ENCODE peak calls at places on chromosomes 5 and 9, in seven cellular contexts. U is osteoblast, O is heart right ventricle, T is trophoblast cell, C is breast epithelium, G is HepG2, S is right cardiac atrium. P is an unnamed sample.

GRCh38 chr9:134386951-134387831 is 60.9 kb downstream of the RXRA start:
- DNase-seq in U (no peak), O (no peak), T (no peak), C (peak; percentile 64), G (no peak), S (no peak), P (no peak)

GRCh38 chr5:133934822-133935793 is 33.3 kb downstream of the C5orf15 start:
- DNase-seq in U (no peak), O (no peak), T (no peak), C (no peak), G (no peak), S (no peak), P (no peak)

GRCh38 chr9:120366646-120367019 is 213.3 kb downstream of the CDK5RAP2 start:
- DNase-seq in U (peak; percentile 93), O (no peak), T (peak; percentile 55), C (no peak), G (peak; percentile 88), S (no peak), P (no peak)

GRCh38 chr9:35771524-35771923 is 17.4 kb upstream of the MSMP start:
- DNase-seq in U (no peak), O (no peak), T (no peak), C (no peak), G (peak; percentile 64), S (no peak), P (peak; percentile 53)

GRCh38 chr5:180816608-180817534 is 14.3 kb upstream of the MGAT1 start:
- DNase-seq in U (no peak), O (peak; percentile 64), T (peak; percentile 26), C (no peak), G (no peak), S (peak; percentile 84), P (peak; percentile 87)

GRCh38 chr9:132288371-132288770 is 66.4 kb downstream of the SETX start:
- DNase-seq in U (no peak), O (no peak), T (no peak), C (no peak), G (no peak), S (no peak), P (no peak)

GRCh38 chr5:158914008-158914407 is 185.7 kb downstream of the EBF1 start:
- DNase-seq in U (no peak), O (no peak), T (no peak), C (no peak), G (no peak), S (no peak), P (no peak)

GRCh38 chr9:16679327-16679821 is 191.1 kb downstream of the BNC2 start:
- DNase-seq in U (no peak), O (no peak), T (no peak), C (no peak), G (no peak), S (no peak), P (no peak)

GRCh38 chr5:32283539-32284377 is 29.0 kb downstream of the MTMR12 start:
- DNase-seq in U (peak; percentile 56), O (no peak), T (peak; percentile 52), C (no peak), G (no peak), S (no peak), P (no peak)

GRCh38 chr5:14584848-14585247 is 3.3 kb downstream of the OTULINL start:
- DNase-seq in U (no peak), O (no peak), T (no peak), C (no peak), G (no peak), S (no peak), P (no peak)

GRCh38 chr5:90844931-90845330 is 286.3 kb downstream of the ADGRV1 start:
- DNase-seq in U (peak; percentile 13), O (no peak), T (no peak), C (no peak), G (no peak), S (no peak), P (no peak)

DNA sequence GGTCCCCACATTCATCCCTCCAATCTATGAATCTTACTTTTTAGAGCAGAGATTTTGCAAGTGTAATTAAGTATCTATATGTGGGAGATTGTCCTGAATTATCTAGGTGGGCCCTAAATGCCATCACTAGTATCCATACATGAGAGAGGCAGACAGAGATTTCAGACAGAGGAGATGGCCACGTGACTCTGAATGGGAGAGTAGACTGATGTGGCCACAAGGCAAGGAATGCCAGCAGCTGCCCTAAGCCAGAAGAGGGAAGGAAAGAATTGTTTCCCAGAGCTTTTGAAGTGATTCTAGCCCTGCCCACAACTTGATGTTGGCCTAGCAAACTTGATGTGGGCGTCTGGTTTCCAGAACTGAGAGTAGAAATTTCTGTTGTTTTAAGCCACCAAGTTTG is 90.1 kb upstream of the PCAT7 start:
- DNase-seq in U (no peak), O (no peak), T (peak; percentile 9), C (no peak), G (no peak), S (no peak), P (no peak)
- H3K9me3 ChIP-seq in U (no peaks in the 10 kb centered on the region), O (peaks cover 4% of the 10 kb centered on the region), T (no peaks in the 10 kb centered on the region), C (peaks cover 31% of the 10 kb centered on the region), G (peaks cover 7% of the 10 kb centered on the region), S (peaks cover 3% of the 10 kb centered on the region), P (peaks cover 4% of the 10 kb centered on the region)

GRCh38 chr5:171422495-171422894 is 3.0 kb downstream of the FGF18 start:
- DNase-seq in U (peak; percentile 65), O (no peak), T (no peak), C (no peak), G (no peak), S (no peak), P (no peak)

GRCh38 chr5:171421331-171422262 is 2.1 kb downstream of the FGF18 start:
- DNase-seq in U (peak; percentile 89), O (no peak), T (no peak), C (no peak), G (no peak), S (peak; percentile 52), P (no peak)

GRCh38 chr5:171419663-171420428 is 399 bp downstream of the FGF18 start:
- DNase-seq in U (peak; percentile 93), O (peak; percentile 39), T (no peak), C (no peak), G (no peak), S (peak; percentile 73), P (peak; percentile 42)

GRCh38 chr5:171418982-171419662 is at the start of gene FGF18:
- DNase-seq in U (peak; percentile 89), O (peak; percentile 54), T (peak; percentile 54), C (no peak), G (peak; percentile 56), S (peak; percentile 83), P (peak; percentile 66)

DNA sequence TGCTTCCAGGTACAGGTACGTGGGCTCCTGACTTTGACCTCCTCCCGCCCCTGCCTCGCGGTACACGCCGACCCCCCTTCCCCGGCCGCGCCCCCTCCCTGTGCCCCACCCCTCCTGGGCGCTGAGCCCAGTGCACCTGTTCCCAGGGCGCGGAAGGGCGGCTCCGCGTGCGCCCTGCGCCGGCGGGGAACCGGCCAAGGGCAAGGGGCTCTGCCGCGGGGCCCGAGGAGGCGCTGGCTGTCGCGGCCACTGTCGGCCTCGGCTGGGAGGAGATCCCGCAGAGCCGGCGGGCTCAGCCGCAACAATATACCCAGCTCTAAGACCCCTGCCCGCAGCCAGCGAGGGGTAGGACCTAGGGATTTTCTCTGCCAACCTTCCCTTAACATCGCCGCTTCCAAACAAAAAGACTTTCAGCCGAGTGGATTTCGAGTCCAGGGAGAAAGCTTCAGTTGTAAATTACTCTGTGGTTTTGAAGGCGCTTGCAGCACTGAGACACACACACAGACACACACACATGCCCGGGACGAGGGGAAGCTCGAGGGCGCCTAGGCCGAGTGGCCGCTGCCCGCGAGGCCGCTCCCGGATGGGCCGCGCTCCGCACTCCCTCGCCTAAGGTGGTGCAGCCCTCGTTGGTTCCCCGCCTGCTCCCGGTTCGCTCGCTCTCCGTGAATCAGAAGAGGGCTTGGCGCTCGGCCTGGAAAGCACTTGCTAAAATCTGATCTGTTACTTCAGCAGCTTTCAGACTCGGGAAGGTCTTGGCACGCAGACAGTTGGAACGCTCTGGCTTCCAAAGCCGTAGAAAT is 1.2 kb downstream of the FGF18 start:
- DNase-seq in U (peak; percentile 97), O (peak; percentile 87), T (no peak), C (no peak), G (no peak), S (peak; percentile 94), P (no peak)
- H3K4me3 ChIP-seq in U (peak overlapping the region; percentile 48), O (peak overlapping the region; percentile 47), T (no peak overlapping the region), C (peak overlapping the region; percentile 41), G (peak overlapping the region; percentile 39), S (peak overlapping the region; percentile 69), P (no peak overlapping the region)

GRCh38 chr5:179112469-179113142 is 52.4 kb downstream of the ZNF354C start:
- DNase-seq in U (peak; percentile 32), O (no peak), T (no peak), C (no peak), G (no peak), S (no peak), P (no peak)

GRCh38 chr5:179113945-179114641 is 53.9 kb downstream of the ZNF354C start:
- DNase-seq in U (peak; percentile 67), O (no peak), T (no peak), C (peak; percentile 17), G (no peak), S (no peak), P (no peak)

GRCh38 chr5:179110528-179110927 is 50.4 kb downstream of the ZNF354C start:
- DNase-seq in U (peak; percentile 17), O (no peak), T (no peak), C (no peak), G (no peak), S (no peak), P (no peak)

GRCh38 chr5:179113143-179113530 is 53.0 kb downstream of the ZNF354C start:
- DNase-seq in U (no peak), O (no peak), T (no peak), C (peak; percentile 20), G (no peak), S (no peak), P (no peak)

DNA sequence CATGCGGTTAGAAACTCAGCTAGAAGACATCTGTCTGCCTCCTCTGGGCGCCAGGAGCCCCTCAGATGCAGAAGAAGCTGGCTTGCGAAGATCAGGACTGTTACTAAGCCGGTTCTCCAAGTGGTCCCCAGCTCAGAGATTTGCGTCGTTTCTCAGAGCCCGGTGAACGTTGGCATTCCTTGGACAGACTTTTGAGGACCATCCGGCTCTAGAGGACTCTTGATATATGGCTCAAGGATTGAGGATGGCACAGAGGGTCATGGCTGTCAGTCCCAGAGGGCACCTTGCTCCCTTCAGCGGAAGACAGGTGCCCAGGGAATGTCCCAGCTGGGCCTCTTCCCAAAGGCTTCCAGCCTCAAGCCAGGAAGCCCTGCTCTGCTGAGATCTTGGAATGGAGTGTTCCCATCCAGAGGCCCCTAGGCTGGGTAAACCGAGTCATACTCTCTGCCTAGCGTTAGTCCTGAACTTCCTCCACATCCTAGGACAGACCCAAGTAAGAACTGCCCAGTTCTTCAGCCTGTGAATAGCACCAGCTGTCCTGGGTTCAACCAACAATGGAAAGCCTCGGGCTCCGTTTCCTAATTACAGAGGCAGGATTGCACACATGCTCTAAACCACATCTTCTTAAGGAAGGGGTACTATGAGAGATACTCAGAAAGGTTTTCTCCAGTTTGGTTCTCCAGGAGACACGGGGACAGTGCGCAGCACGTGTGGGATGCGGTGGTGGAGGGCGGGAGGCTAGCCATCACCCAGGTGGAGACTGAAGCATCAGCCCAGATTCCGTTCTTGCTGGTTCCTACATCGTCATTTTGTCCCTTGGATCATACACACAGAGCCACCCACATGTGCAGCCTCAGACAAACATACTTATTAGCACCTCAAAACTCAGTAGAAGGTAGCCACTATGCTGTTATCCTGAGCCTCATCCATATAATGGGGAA is 51.4 kb downstream of the ZNF354C start:
- DNase-seq in U (peak; percentile 13), O (no peak), T (no peak), C (no peak), G (no peak), S (no peak), P (no peak)
- H3K9me3 ChIP-seq in U (no peaks in the 10 kb centered on the region), O (no peaks in the 10 kb centered on the region), T (peaks cover 39% of the 10 kb centered on the region), C (peaks cover 92% of the 10 kb centered on the region), G (no peaks in the 10 kb centered on the region), S (peaks cover 8% of the 10 kb centered on the region), P (no peaks in the 10 kb centered on the region)

GRCh38 chr5:66680804-66681203 is 84.6 kb downstream of the MAST4 start:
- DNase-seq in U (no peak), O (no peak), T (peak; percentile 24), C (no peak), G (no peak), S (no peak), P (no peak)
- H3K4me3 ChIP-seq in U (no peak overlapping the region), O (no peak overlapping the region), T (no peak overlapping the region), C (no peak overlapping the region), G (no peak overlapping the region), S (no peak overlapping the region), P (no peak overlapping the region)